ENCODE peak calls at places on chromosomes 11 and 22, in nine cellular contexts. I, W, V, X, S, Z, R, H and Q are unnamed samples. For H3K27me3, the result is how much of the 10 kb centered on the place peaks cover.

GRCh38 chr22:22062306-22062793 is 79.8 kb upstream of the TOP3B start:
- DNase-seq in I (no peak), W (no peak), V (no peak), X (no peak), S (no peak), Z (no peak), R (no peak), H (no peak), Q (no peak)

GRCh38 chr11:57116654-57117053 is 65.1 kb upstream of the LRRC55 start:
- DNase-seq in I (no peak), W (no peak), V (peak), X (peak), S (peak), Z (peak), R (no peak), H (no peak), Q (no peak)

GRCh38 chr11:10255388-10256125 is 38.5 kb downstream of the SBF2 start:
- DNase-seq in I (no peak), W (no peak), V (no peak), X (no peak), S (no peak), Z (no peak), R (no peak), H (no peak), Q (no peak)

GRCh38 chr22:23282089-23282501 is 101.8 kb downstream of the BCR start:
- DNase-seq in I (peak), W (no peak), V (peak), X (peak), S (peak), Z (peak), R (no peak), H (peak), Q (peak)

GRCh38 chr11:2940930-2941821 is 12.0 kb upstream of the PHLDA2 start:
- DNase-seq in I (no peak), W (no peak), V (no peak), X (no peak), S (no peak), Z (no peak), R (no peak), H (peak), Q (no peak)

GRCh38 chr11:125110996-125111340 is 458 bp downstream of the TMEM218 start:
- DNase-seq in I (no peak), W (no peak), V (no peak), X (no peak), S (no peak), Z (no peak), R (no peak), H (no peak), Q (no peak)

GRCh38 chr11:86726118-86726748 is 53.8 kb upstream of the ME3 start:
- DNase-seq in I (no peak), W (no peak), V (peak), X (no peak), S (no peak), Z (no peak), R (no peak), H (no peak), Q (no peak)

GRCh38 chr11:107140988-107141387 is 122.7 kb upstream of the GUCY1A2 start:
- DNase-seq in I (no peak), W (no peak), V (no peak), X (no peak), S (no peak), Z (no peak), R (no peak), H (no peak), Q (no peak)

GRCh38 chr22:48438791-48439559 is 1388.7 kb downstream of the BRD1 start:
- DNase-seq in I (peak), W (no peak), V (no peak), X (no peak), S (no peak), Z (no peak), R (no peak), H (no peak), Q (no peak)

GRCh38 chr11:125211191-125211953 is 46.8 kb downstream of the PKNOX2 start:
- DNase-seq in I (no peak), W (no peak), V (no peak), X (no peak), S (no peak), Z (no peak), R (no peak), H (no peak), Q (no peak)

GRCh38 chr11:126034026-126034822 is 28.4 kb downstream of the CDON start:
- DNase-seq in I (no peak), W (no peak), V (no peak), X (no peak), S (peak), Z (peak), R (no peak), H (no peak), Q (no peak)

GRCh38 chr22:50320116-50320515 is 6.7 kb downstream of the DENND6B start:
- DNase-seq in I (no peak), W (no peak), V (no peak), X (no peak), S (no peak), Z (no peak), R (no peak), H (no peak), Q (no peak)

GRCh38 chr11:75349540-75350116 is 1.8 kb downstream of the ARRB1 start:
- DNase-seq in I (peak), W (no peak), V (no peak), X (no peak), S (no peak), Z (no peak), R (no peak), H (peak), Q (no peak)

GRCh38 chr22:41919357-41920224 is 4.7 kb upstream of the SHISA8 start:
- DNase-seq in I (peak), W (peak), V (no peak), X (no peak), S (peak), Z (peak), R (no peak), H (no peak), Q (no peak)

GRCh38 chr11:124943242-124943641 is 7.4 kb upstream of the HEPACAM start:
- DNase-seq in I (no peak), W (no peak), V (no peak), X (no peak), S (no peak), Z (no peak), R (no peak), H (no peak), Q (no peak)

GRCh38 chr11:108278546-108278945 is 55.7 kb downstream of the ATM start:
- DNase-seq in I (no peak), W (no peak), V (no peak), X (no peak), S (peak), Z (peak), R (no peak), H (no peak), Q (no peak)

GRCh38 chr22:32745251-32745995 is 56.1 kb upstream of the TIMP3 start:
- DNase-seq in I (no peak), W (no peak), V (peak), X (no peak), S (peak), Z (peak), R (no peak), H (peak), Q (no peak)

GRCh38 chr22:21972806-21973205 is 9.8 kb downstream of the TOP3B start:
- DNase-seq in I (no peak), W (no peak), V (no peak), X (no peak), S (no peak), Z (no peak), R (no peak), H (no peak), Q (no peak)

GRCh38 chr11:128095459-128096096 is 491.8 kb downstream of the ETS1 start:
- DNase-seq in I (no peak), W (no peak), V (peak), X (peak), S (peak), Z (peak), R (no peak), H (no peak), Q (no peak)

GRCh38 chr22:16965083-16965482 is 42.9 kb downstream of the GAB4 start:
- DNase-seq in I (no peak), W (no peak), V (no peak), X (no peak), S (no peak), Z (no peak), R (no peak), H (no peak), Q (no peak)

GRCh38 chr11:117816846-117817212 is 7.7 kb downstream of the FXYD2 start:
- DNase-seq in I (no peak), W (no peak), V (no peak), X (no peak), S (no peak), Z (no peak), R (no peak), H (no peak), Q (no peak)

GRCh38 chr11:34179026-34179675 is 73.7 kb downstream of the NAT10 start:
- DNase-seq in I (no peak), W (no peak), V (no peak), X (no peak), S (no peak), Z (no peak), R (no peak), H (no peak), Q (no peak)

GRCh38 chr11:114039551-114039950 is 20.0 kb upstream of the ZBTB16 start:
- DNase-seq in I (no peak), W (no peak), V (no peak), X (no peak), S (no peak), Z (no peak), R (no peak), H (no peak), Q (no peak)

GRCh38 chr11:61783717-61784505 is 8.5 kb downstream of the TMEM258 start:
- DNase-seq in I (no peak), W (no peak), V (no peak), X (no peak), S (no peak), Z (peak), R (no peak), H (no peak), Q (no peak)

GRCh38 chr11:80779907-80780615 is 1339.2 kb upstream of the TENM4 start:
- DNase-seq in I (no peak), W (no peak), V (no peak), X (no peak), S (no peak), Z (no peak), R (no peak), H (no peak), Q (no peak)

GRCh38 chr22:50160947-50161346 is 9.6 kb upstream of the PANX2 start:
- DNase-seq in I (no peak), W (no peak), V (no peak), X (no peak), S (no peak), Z (no peak), R (no peak), H (no peak), Q (no peak)

GRCh38 chr22:23686416-23687024 is 4.3 kb upstream of the RGL4 start:
- DNase-seq in I (no peak), W (no peak), V (no peak), X (no peak), S (no peak), Z (no peak), R (no peak), H (no peak), Q (no peak)

GRCh38 chr22:39273950-39274887 is 29.4 kb upstream of the PDGFB start:
- DNase-seq in I (no peak), W (no peak), V (no peak), X (no peak), S (no peak), Z (no peak), R (no peak), H (no peak), Q (no peak)

GRCh38 chr11:7656704-7657103 is 16.6 kb downstream of the CYB5R2 start:
- DNase-seq in I (no peak), W (no peak), V (no peak), X (no peak), S (no peak), Z (no peak), R (no peak), H (no peak), Q (no peak)

GRCh38 chr11:11428714-11429113 is 75.7 kb upstream of the CSNK2A3 start:
- DNase-seq in I (no peak), W (no peak), V (no peak), X (no peak), S (no peak), Z (no peak), R (no peak), H (no peak), Q (no peak)

GRCh38 chr11:11430431-11430830 is 77.4 kb upstream of the CSNK2A3 start:
- DNase-seq in I (no peak), W (no peak), V (no peak), X (no peak), S (no peak), Z (no peak), R (no peak), H (no peak), Q (no peak)

GRCh38 chr11:11436715-11437313 is 83.8 kb upstream of the CSNK2A3 start:
- DNase-seq in I (no peak), W (no peak), V (no peak), X (no peak), S (peak), Z (no peak), R (no peak), H (no peak), Q (no peak)

GRCh38 chr11:11435673-11436072 is 82.6 kb upstream of the CSNK2A3 start:
- DNase-seq in I (no peak), W (no peak), V (no peak), X (no peak), S (no peak), Z (no peak), R (no peak), H (no peak), Q (no peak)

DNA sequence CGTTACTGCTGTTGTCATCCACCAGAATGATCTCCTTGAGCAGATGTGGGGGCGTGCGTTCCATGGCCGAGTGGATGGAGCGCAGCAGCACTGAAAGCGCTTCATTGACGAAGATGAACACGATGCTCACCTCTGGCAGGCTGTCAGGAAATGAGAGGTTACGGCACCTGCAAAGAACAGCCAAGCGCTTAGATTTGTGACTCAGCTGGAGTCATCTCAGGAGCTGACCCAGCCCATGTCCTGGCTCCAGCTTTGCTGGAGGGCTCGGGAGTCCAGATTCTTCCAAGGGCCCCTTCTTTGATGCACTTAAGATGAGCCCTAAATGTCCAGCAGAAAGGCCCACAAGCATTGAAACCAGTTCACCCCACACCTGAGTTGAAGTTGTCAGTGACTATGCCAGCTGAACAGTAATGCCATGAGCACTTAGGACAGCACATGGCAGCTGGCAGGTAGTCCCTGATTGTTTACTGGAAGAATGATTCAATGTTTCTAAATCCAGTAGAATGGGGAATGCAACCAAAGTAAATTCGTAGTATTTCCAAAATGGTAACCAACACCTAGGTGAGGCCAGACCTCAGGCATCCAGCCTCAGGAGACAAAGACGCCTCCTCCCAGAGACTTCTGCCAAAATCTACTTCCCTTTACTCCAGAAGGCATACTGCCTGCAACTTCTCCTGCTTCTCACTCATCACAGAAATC is 79.7 kb upstream of the CSNK2A3 start:
- DNase-seq in I (no peak), W (no peak), V (no peak), X (no peak), S (no peak), Z (no peak), R (no peak), H (no peak), Q (no peak)
- H3K27me3 ChIP-seq in I (under half), W (under half), V (under half), X (under half), S (under half), Z (under half), R (under half), H (under half), Q (under half)

DNA sequence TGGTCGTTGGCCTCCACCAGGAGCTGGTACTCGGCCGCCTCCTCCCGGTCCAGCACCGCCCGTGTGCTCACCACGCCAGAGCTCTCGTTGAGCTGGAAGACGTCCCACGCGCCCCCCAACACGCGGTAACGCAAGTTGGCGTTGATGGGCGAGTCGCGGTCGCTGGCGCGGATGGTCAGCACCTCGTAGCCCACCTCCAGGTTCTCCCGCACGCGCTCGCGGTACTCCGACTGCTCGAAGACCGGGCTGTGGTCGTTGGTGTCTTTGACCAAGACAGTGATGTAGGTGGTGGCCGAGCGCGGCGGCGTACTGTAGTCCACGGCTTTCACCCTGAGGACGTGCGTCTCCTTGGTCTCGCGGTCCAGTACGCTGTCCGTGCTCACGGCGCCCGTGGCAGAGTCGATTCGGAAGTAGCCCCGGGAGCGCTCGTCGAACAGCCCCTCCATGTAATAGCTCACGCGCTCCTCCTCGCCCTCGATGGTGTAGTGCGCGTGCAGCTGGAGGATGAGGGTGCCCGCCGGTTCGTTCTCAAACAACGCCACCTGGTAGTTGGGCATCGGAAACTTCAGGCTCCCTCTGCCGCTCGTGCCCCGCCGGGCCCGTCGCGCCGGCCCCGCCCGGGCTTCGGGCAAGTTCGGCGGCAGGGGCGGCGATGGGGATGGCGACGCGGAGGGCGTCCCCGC is 1.4 kb downstream of the CELSR1 start:
- DNase-seq in I (no peak), W (no peak), V (no peak), X (no peak), S (no peak), Z (no peak), R (no peak), H (no peak), Q (no peak)
- H3K27me3 ChIP-seq in I (under half), W (under half), V (under half), X (under half), S (under half), Z (under half), R (under half), H (under half), Q (under half)

GRCh38 chr11:103888541-103888951 is 147.9 kb upstream of the DDI1 start:
- DNase-seq in I (no peak), W (no peak), V (no peak), X (no peak), S (no peak), Z (no peak), R (no peak), H (no peak), Q (no peak)

GRCh38 chr11:103892603-103893002 is 143.8 kb upstream of the DDI1 start:
- DNase-seq in I (no peak), W (no peak), V (no peak), X (no peak), S (no peak), Z (peak), R (no peak), H (no peak), Q (no peak)

GRCh38 chr11:103893366-103893765 is 143.1 kb upstream of the DDI1 start:
- DNase-seq in I (no peak), W (no peak), V (no peak), X (no peak), S (no peak), Z (no peak), R (no peak), H (no peak), Q (no peak)

GRCh38 chr11:103889679-103890078 is 146.8 kb upstream of the DDI1 start:
- DNase-seq in I (no peak), W (no peak), V (no peak), X (no peak), S (no peak), Z (no peak), R (no peak), H (no peak), Q (no peak)

GRCh38 chr11:103890654-103891053 is 145.8 kb upstream of the DDI1 start:
- DNase-seq in I (no peak), W (no peak), V (no peak), X (no peak), S (no peak), Z (no peak), R (no peak), H (no peak), Q (no peak)
- H3K27me3 ChIP-seq in I (under half), W (under half), V (under half), X (under half), S (under half), Z (under half), R (under half), H (under half), Q (under half)

GRCh38 chr22:29202231-29203192 is 3.2 kb upstream of the EMID1 start:
- DNase-seq in I (peak), W (peak), V (no peak), X (no peak), S (peak), Z (peak), R (no peak), H (no peak), Q (no peak)
- H3K27me3 ChIP-seq in I (under half), W (under half), V (under half), X (under half), S (under half), Z (under half), R (under half), H (under half), Q (under half)

GRCh38 chr11:59754494-59754858 is 700 bp upstream of the STX3 start:
- DNase-seq in I (peak), W (no peak), V (no peak), X (no peak), S (peak), Z (no peak), R (no peak), H (no peak), Q (no peak)

GRCh38 chr11:59756845-59757244 is 1.7 kb downstream of the STX3 start:
- DNase-seq in I (peak), W (no peak), V (peak), X (no peak), S (no peak), Z (no peak), R (no peak), H (peak), Q (no peak)

GRCh38 chr11:59755701-59756495 is 722 bp downstream of the STX3 start:
- DNase-seq in I (peak), W (no peak), V (peak), X (peak), S (peak), Z (peak), R (no peak), H (peak), Q (peak)

GRCh38 chr11:59754859-59755700 is at the start of gene STX3:
- DNase-seq in I (peak), W (peak), V (peak), X (no peak), S (peak), Z (peak), R (peak), H (peak), Q (no peak)

DNA sequence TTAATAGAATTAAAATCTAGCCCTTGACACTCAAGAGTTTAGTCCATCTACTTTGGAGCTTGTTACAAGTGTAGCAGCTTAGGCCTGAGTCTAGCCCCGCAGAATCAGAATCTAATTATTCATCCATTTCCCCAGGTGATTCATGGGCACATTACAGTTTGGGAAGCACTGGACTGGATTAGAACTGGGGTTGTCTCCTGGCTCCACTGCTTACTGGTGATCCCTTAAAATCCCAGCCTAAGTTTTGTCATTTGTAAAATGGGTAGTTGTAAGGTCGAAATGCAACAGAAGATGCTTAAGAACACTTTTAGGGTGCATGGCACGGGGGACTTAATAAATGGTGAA is 1.3 kb downstream of the STX3 start:
- DNase-seq in I (no peak), W (no peak), V (no peak), X (no peak), S (no peak), Z (no peak), R (no peak), H (no peak), Q (no peak)
- H3K27me3 ChIP-seq in I (under half), W (under half), V (under half), X (under half), S (under half), Z (under half), R (under half), H (under half), Q (under half)